ENCODE peak calls at places on chromosomes 5 and 9, in seven cellular contexts. G is cardiac fibroblast, Z is fibroblast of mammary gland, I is heart left ventricle, U is mucosa of descending colon, L is AG04450, F is foreskin keratinocyte. W is an unnamed sample.

GRCh38 chr5:93331864-93332263 is 249.2 kb downstream of the NR2F1-AS1 start:
- DNase-seq in L (no peak), G (peak), U (no peak), F (peak), Z (peak), I (no peak), W (no peak)

GRCh38 chr9:111994831-111995458 is 98.3 kb downstream of the UGCG start:
- DNase-seq in L (no peak), G (no peak), U (no peak), I (no peak), F (no peak), Z (no peak), W (no peak)

GRCh38 chr5:100970646-100971045 is 67.6 kb upstream of the ST8SIA4 start:
- DNase-seq in Z (no peak), G (no peak), I (no peak), U (no peak), L (no peak), F (no peak), W (no peak)

GRCh38 chr9:27599102-27599501 is 25.8 kb upstream of the C9orf72 start:
- DNase-seq in G (no peak), U (no peak), L (no peak), F (no peak), I (no peak), Z (no peak), W (no peak)

GRCh38 chr5:157574456-157575095 is 999 bp downstream of the ADAM19 start:
- DNase-seq in U (peak), F (no peak), Z (no peak), L (no peak), I (peak), G (no peak), W (no peak)

GRCh38 chr9:68949271-68950000 is 64.5 kb downstream of the PRKACG start:
- DNase-seq in U (no peak), L (no peak), F (peak), I (no peak), Z (peak), G (peak), W (no peak)

GRCh38 chr9:115063058-115063850 is 54.7 kb downstream of the TNC start:
- DNase-seq in I (no peak), G (peak), U (no peak), Z (peak), F (peak), L (peak), W (peak)

GRCh38 chr5:132501961-132502931 is 11.7 kb upstream of the IRF1 start:
- DNase-seq in Z (peak), U (peak), L (no peak), F (no peak), I (peak), G (no peak), W (peak)

GRCh38 chr9:111356567-111357244 is 26.7 kb upstream of the OR2K2 start:
- DNase-seq in L (peak), F (peak), G (peak), Z (peak), I (no peak), U (no peak), W (peak)

GRCh38 chr5:137935694-137936093 is 46.4 kb downstream of the PKD2L2 start:
- DNase-seq in U (no peak), F (no peak), G (no peak), L (no peak), Z (no peak), I (no peak), W (no peak)

GRCh38 chr9:93686880-93687236 is 110.5 kb downstream of the PHF2 start:
- DNase-seq in G (no peak), L (no peak), F (no peak), Z (no peak), I (no peak), U (no peak), W (no peak)

GRCh38 chr9:93683331-93684134 is 107.1 kb downstream of the PHF2 start:
- DNase-seq in Z (no peak), G (no peak), F (no peak), U (no peak), I (peak), L (no peak), W (no peak)

GRCh38 chr9:93686127-93686879 is 109.9 kb downstream of the PHF2 start:
- DNase-seq in U (no peak), Z (no peak), F (no peak), I (no peak), G (no peak), L (no peak), W (no peak)

GRCh38 chr9:93684161-93684765 is 107.9 kb downstream of the PHF2 start:
- DNase-seq in G (no peak), Z (no peak), L (no peak), U (no peak), F (no peak), I (no peak), W (no peak)

DNA sequence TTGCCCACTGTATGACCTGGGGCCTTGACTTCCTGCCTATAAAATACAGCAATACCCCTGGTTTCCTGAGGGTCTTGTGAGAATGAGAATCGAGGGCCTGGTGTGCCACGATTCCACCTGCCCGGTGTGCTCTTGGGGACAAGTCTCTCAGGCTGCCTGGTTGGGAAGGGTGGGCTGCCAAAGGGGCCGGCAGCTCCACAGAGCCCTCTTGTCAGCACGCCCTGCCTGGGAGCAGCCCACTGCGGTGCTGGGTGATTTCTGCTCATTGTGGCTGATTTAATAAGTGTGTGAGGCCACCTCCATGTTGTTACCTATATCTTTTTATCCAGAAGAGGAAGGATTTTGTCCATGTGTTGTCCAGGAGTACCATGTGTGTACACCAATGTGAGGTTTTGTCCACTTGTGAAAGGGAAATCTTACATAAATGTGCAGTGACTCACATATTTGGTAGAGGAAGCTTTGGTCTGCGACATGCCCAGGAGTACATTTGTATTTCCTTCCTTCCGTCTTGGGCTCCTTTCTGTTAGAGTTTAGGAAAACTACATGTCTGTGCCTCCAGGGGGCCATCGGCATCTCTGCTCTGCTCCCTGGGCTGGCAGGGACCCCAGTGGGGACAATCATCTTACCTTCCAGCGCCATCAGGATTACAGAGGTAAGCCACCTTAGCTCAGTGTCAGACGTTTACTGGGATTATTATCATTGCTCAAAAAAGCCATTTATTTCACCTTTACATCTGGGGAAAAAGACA is 108.6 kb downstream of the PHF2 start:
- DNase-seq in Z (no peak), U (no peak), F (no peak), L (no peak), I (no peak), G (peak), W (no peak)
- TF ChIP-seq CTCF in Z (peak), U (no peak), F (peak), L (peak), I (no peak), G (peak), W (peak)

GRCh38 chr9:82549174-82549821 is 513.6 kb downstream of the RASEF start:
- DNase-seq in I (no peak), U (no peak), Z (no peak), G (no peak), F (peak), L (no peak), W (no peak)
- TF ChIP-seq CTCF in I (no peak), U (no peak), Z (no peak), G (no peak), F (peak), L (no peak), W (peak)

GRCh38 chr5:79257314-79257713 is 21.4 kb downstream of the JMY start:
- DNase-seq in Z (no peak), I (no peak), L (no peak), F (no peak), G (no peak), U (no peak), W (no peak)

GRCh38 chr5:79256563-79256962 is 20.6 kb downstream of the JMY start:
- DNase-seq in F (no peak), G (no peak), I (no peak), U (no peak), L (no peak), Z (no peak), W (no peak)

GRCh38 chr5:79258801-79259200 is 22.9 kb downstream of the JMY start:
- DNase-seq in Z (no peak), G (no peak), L (no peak), U (no peak), F (no peak), I (no peak), W (no peak)

GRCh38 chr5:79259383-79259782 is 23.5 kb downstream of the JMY start:
- DNase-seq in I (peak), F (no peak), G (no peak), Z (no peak), L (no peak), U (no peak), W (no peak)

DNA sequence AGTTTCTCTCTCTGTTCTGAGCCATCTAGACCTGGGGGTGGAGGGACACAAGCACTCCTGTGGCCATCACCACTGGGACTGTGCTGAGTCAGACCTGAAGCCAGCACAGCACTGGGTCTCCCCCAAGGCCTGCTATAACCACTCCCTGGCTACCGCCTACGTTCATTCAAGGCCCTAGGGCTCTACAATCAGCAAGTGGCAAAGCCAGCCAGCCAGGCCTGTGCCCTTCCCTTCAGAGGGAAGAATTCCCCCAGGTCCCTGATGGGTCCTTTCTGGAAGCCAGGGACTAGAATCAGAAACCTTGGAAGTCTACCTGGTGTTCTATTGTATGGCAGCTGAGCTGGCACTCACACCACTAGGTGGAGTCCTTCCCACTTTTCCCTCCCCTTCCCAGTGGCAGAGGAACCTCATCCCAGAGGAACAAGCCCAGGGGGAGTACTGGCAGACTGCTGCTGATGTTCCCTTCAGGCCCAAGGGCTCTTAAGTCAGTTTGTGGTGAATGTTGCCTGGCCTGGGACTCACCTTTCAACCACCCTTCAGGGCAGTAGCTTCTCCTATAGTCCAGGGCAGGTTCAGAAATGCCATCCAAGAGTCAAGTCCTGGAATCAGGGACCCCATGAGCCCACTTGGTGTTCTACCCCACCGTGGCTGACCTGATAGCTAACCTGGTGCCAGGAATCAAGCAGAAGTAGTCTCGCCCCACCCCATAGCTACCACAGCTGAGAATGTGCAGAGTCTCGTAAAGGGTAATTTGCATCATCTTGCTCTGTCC is 20.0 kb downstream of the JMY start:
- DNase-seq in I (no peak), L (no peak), Z (peak), G (peak), U (peak), F (peak), W (peak)
- TF ChIP-seq CTCF in I (peak), L (peak), Z (peak), G (peak), U (no peak), F (peak), W (peak)

GRCh38 chr9:19583890-19584289 is 175.1 kb downstream of the ACER2 start:
- DNase-seq in I (no peak), U (no peak), G (no peak), L (no peak), F (peak), Z (no peak), W (no peak)
- TF ChIP-seq CTCF in I (no peak), U (no peak), G (no peak), L (no peak), F (peak), Z (no peak), W (no peak)

DNA sequence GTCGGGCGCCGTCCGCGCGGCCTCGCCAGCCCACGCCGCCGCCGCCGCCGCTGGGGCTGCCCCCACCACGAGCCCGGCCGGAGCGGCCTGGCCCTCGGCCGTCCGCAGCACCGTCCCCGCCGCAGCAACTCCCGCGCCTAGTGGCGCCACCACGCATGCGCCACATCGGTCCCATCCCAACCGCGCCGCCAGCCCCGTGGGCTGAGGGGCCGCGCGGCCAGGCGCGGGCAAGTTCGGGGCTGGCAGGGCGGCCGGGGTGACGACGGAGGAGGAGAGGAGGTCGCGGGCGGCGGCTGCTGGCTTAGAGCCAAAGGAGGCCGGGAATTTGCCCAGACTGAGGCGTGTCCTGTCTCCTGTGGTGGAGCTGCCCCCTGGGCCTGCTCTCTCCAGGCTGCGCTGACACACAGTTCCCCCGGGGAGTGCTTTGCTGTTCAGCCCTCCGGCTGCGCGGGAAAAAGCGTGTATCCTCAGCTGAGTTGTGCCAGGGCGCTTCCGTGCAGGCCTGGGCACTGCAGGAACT is at the start of gene TUSC1:
- DNase-seq in U (peak), I (peak), F (peak), L (no peak), Z (peak), G (peak), W (peak)
- TF ChIP-seq CTCF in U (no peak), I (peak), F (no peak), L (no peak), Z (no peak), G (no peak), W (no peak)

DNA sequence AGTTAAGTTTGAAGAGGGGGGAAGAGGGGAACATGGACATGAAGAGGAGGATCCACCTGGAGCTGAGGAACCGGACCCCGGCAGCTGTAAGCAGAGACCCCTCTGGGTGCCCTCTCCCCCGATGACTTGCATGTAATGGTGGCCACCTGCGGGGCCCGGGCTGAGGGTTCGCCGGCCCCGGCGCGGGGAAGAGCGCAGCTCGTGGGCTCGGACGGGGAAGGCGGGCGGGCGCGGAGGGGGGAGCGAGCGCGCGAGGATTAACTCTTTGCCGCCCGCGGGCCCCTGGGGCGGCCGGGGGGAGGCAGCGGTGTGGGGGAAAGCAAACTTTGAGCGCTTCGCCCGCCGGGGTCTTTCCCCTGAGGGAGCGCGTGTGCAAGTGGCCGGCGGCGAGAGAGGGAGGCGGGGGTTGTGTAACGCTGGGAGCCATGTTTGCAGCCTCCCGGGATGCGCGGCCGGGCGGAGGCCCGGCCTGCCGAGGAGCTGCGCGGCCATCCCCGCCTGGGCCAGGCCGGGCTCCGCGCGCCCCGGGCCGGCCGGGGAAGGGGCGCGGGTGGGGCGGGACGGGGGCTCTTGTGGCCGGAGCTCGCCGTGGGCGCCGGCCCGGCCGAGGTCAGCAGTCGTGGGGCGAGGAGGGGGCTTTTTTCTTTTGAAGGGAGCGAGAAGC is 515 bp downstream of the ANP32B start:
- DNase-seq in F (peak), U (peak), G (peak), I (peak), L (no peak), Z (peak), W (no peak)
- TF ChIP-seq CTCF in F (no peak), U (no peak), G (no peak), I (no peak), L (no peak), Z (no peak), W (no peak)